ENCODE peak calls at places on chromosomes 13 and 19, in four cellular contexts. C, X, O and W are unnamed samples.

GRCh38 chr19:15453091-15453498 is 3.3 kb upstream of the WIZ start:
- DNase-seq in C (no peak), X (no peak), O (no peak), W (no peak)

GRCh38 chr19:48415395-48415794 is 21.9 kb downstream of the GRIN2D start:
- DNase-seq in C (peak; percentile 91), X (peak; percentile 37), O (peak; percentile 83), W (peak; percentile 93)

GRCh38 chr13:51879133-51879532 is 17.4 kb downstream of the CCDC70 start:
- DNase-seq in C (no peak), X (no peak), O (no peak), W (no peak)

GRCh38 chr13:44267966-44268365 is 105.7 kb upstream of the SERP2 start:
- DNase-seq in C (no peak), X (peak; percentile 88), O (peak; percentile 78), W (no peak)

GRCh38 chr19:28482221-28482620 is 730.7 kb downstream of the UQCRFS1 start:
- DNase-seq in C (no peak), X (no peak), O (no peak), W (no peak)

GRCh38 chr19:47369923-47370625 is 21.0 kb downstream of the DHX34 start:
- DNase-seq in C (no peak), X (peak; percentile 64), O (peak; percentile 32), W (no peak)

GRCh38 chr19:48553676-48554384 is 1.9 kb downstream of the SULT2B1 start:
- DNase-seq in C (peak; percentile 93), X (peak; percentile 91), O (peak; percentile 45), W (no peak)

GRCh38 chr19:38409631-38410133 is 6.8 kb downstream of the FAM98C start:
- DNase-seq in C (peak; percentile 60), X (peak; percentile 22), O (peak; percentile 36), W (no peak)

GRCh38 chr13:29925457-29925856 is 75.0 kb upstream of the UBL3 start:
- DNase-seq in C (peak; percentile 100), X (peak; percentile 29), O (peak; percentile 71), W (no peak)

GRCh38 chr13:22839554-22840286 is 341.1 kb upstream of the SGCG start:
- DNase-seq in C (no peak), X (no peak), O (peak; percentile 7), W (no peak)